ENCODE peak calls at places on chromosomes 16 and 17, in ten cellular contexts. T, B, A, X, E, O, C, R, L and S are unnamed samples.

GRCh38 chr16:68496689-68497088 is 42.4 kb upstream of the ZFP90 start:
- DNase-seq in T (no peak), B (no peak), A (no peak), X (no peak), E (no peak), O (no peak), C (no peak), R (no peak), L (no peak), S (no peak)

GRCh38 chr17:74414510-74414909 is 17.4 kb upstream of the GPRC5C start:
- DNase-seq in T (no peak), B (no peak), A (no peak), X (no peak), E (no peak), O (no peak), C (no peak), R (no peak), L (no peak), S (no peak)

GRCh38 chr16:5461141-5461540 is 363.5 kb upstream of the EEF2KMT start:
- DNase-seq in T (no peak), B (no peak), A (no peak), X (no peak), E (no peak), O (no peak), C (no peak), R (no peak), L (no peak), S (no peak)

GRCh38 chr17:66711403-66711802 is 123.5 kb upstream of the CACNG5 start:
- DNase-seq in T (no peak), B (no peak), A (no peak), X (no peak), E (no peak), O (peak; percentile 23), C (no peak), R (no peak), L (no peak), S (no peak)

GRCh38 chr17:52831536-52831935 is 673.0 kb upstream of the CA10 start:
- DNase-seq in T (no peak), B (no peak), A (no peak), X (no peak), E (no peak), O (no peak), C (no peak), R (no peak), L (no peak), S (no peak)

GRCh38 chr17:17812211-17813054 is 24.4 kb downstream of the SREBF1 start:
- DNase-seq in T (peak; percentile 89), B (peak; percentile 15), A (peak; percentile 62), X (peak; percentile 81), E (peak; percentile 77), O (no peak), C (peak; percentile 56), R (peak; percentile 90), L (peak; percentile 41), S (peak; percentile 41)

GRCh38 chr16:1125471-1125870 is 27.4 kb upstream of the CACNA1H start:
- DNase-seq in T (no peak), B (peak; percentile 12), A (peak; percentile 9), X (no peak), E (no peak), O (peak; percentile 86), C (no peak), R (no peak), L (peak; percentile 74), S (peak; percentile 38)

GRCh38 chr17:81085420-81085911 is 50.5 kb downstream of the BAIAP2 start:
- DNase-seq in T (no peak), B (no peak), A (no peak), X (no peak), E (no peak), O (no peak), C (no peak), R (no peak), L (no peak), S (no peak)

GRCh38 chr17:73297934-73298861 is 13.6 kb downstream of the CDC42EP4 start:
- DNase-seq in T (no peak), B (no peak), A (peak; percentile 44), X (no peak), E (no peak), O (no peak), C (no peak), R (no peak), L (no peak), S (no peak)

GRCh38 chr17:74923538-74924249 is 379 bp upstream of the OTOP2 start:
- DNase-seq in T (peak; percentile 76), B (no peak), A (peak; percentile 57), X (peak; percentile 76), E (peak; percentile 68), O (no peak), C (peak; percentile 64), R (peak; percentile 82), L (peak; percentile 27), S (no peak)

GRCh38 chr16:81521141-81521626 is 76.6 kb downstream of the CMIP start:
- DNase-seq in T (no peak), B (no peak), A (no peak), X (no peak), E (peak; percentile 89), O (no peak), C (no peak), R (no peak), L (no peak), S (no peak)

GRCh38 chr16:1323296-1324239 is 9.9 kb upstream of the BAIAP3 start:
- DNase-seq in T (no peak), B (no peak), A (no peak), X (no peak), E (no peak), O (no peak), C (no peak), R (no peak), L (no peak), S (no peak)

GRCh38 chr17:74244543-74244942 is 29.5 kb upstream of the DNAI2 start:
- DNase-seq in T (no peak), B (no peak), A (no peak), X (no peak), E (no peak), O (no peak), C (no peak), R (no peak), L (no peak), S (no peak)

GRCh38 chr16:59552164-59552563 is 818.0 kb upstream of the GOT2 start:
- DNase-seq in T (no peak), B (no peak), A (no peak), X (no peak), E (no peak), O (no peak), C (no peak), R (no peak), L (no peak), S (no peak)

GRCh38 chr16:57643166-57643813 is 14.9 kb downstream of the ADGRG1 start:
- DNase-seq in T (no peak), B (peak; percentile 51), A (peak; percentile 74), X (no peak), E (no peak), O (no peak), C (no peak), R (no peak), L (peak; percentile 70), S (peak; percentile 93)

GRCh38 chr17:48505788-48506187 is 25.0 kb downstream of the HOXB1 start:
- DNase-seq in T (no peak), B (peak; percentile 80), A (peak; percentile 92), X (no peak), E (peak; percentile 34), O (peak; percentile 99), C (no peak), R (no peak), L (peak; percentile 89), S (peak; percentile 96)

GRCh38 chr16:89574681-89575246 is 794 bp upstream of the CPNE7 start:
- DNase-seq in T (peak; percentile 52), B (peak; percentile 63), A (peak; percentile 86), X (no peak), E (peak; percentile 48), O (peak; percentile 12), C (peak; percentile 42), R (no peak), L (peak; percentile 61), S (peak; percentile 68)

GRCh38 chr17:65743313-65743665 is 181.8 kb upstream of the AXIN2 start:
- DNase-seq in T (no peak), B (no peak), A (peak; percentile 56), X (no peak), E (no peak), O (no peak), C (no peak), R (no peak), L (peak; percentile 51), S (peak; percentile 9)

GRCh38 chr16:78697426-78697825 is 598.0 kb downstream of the WWOX start:
- DNase-seq in T (no peak), B (no peak), A (no peak), X (no peak), E (no peak), O (no peak), C (no peak), R (no peak), L (no peak), S (no peak)

GRCh38 chr17:70313450-70313849 is 144.1 kb downstream of the KCNJ2 start:
- DNase-seq in T (no peak), B (no peak), A (peak; percentile 90), X (no peak), E (no peak), O (no peak), C (no peak), R (no peak), L (peak; percentile 86), S (peak; percentile 51)

GRCh38 chr17:75839942-75840778 is 4.0 kb downstream of the UNC13D start:
- DNase-seq in T (no peak), B (no peak), A (no peak), X (no peak), E (no peak), O (no peak), C (no peak), R (no peak), L (no peak), S (no peak)

GRCh38 chr17:61248399-61248798 is 151.2 kb upstream of the TBX2 start:
- DNase-seq in T (no peak), B (peak; percentile 16), A (peak; percentile 58), X (no peak), E (no peak), O (no peak), C (no peak), R (no peak), L (peak; percentile 55), S (peak; percentile 63)

GRCh38 chr17:79294459-79295071 is 219.9 kb downstream of the ENGASE start:
- DNase-seq in T (peak; percentile 92), B (no peak), A (peak; percentile 45), X (no peak), E (peak; percentile 18), O (no peak), C (peak; percentile 5), R (peak; percentile 76), L (peak; percentile 29), S (peak; percentile 44)

GRCh38 chr16:3486506-3487215 is 8.6 kb downstream of the C16orf90 start:
- DNase-seq in T (no peak), B (no peak), A (no peak), X (no peak), E (no peak), O (no peak), C (no peak), R (no peak), L (no peak), S (no peak)

GRCh38 chr17:60524463-60525346 is 1.3 kb downstream of the APPBP2 start:
- DNase-seq in T (no peak), B (no peak), A (peak; percentile 36), X (no peak), E (no peak), O (no peak), C (no peak), R (no peak), L (peak; percentile 37), S (peak; percentile 30)